ENCODE peak calls at places on chromosomes 12 and 14, in seven cellular contexts. One of them, this sample, is unnamed.

GRCh38 chr14:101681795-101682194 is 79.7 kb upstream of the PPP2R5C start:
- DNase-seq in T follicular helper cell: no peak
- DNase-seq in AG10803: no peak
- DNase-seq in HFFc6: no peak
- DNase-seq in epithelial cell of prostate: no peak
- DNase-seq in activated gamma-delta T cell treated with Interleukin-2 at 50 U/mL for 16 hours: no peak
- DNase-seq in T1000: no peak
- DNase-seq in this sample: no peak

GRCh38 chr14:28777773-28778606 is 11.4 kb downstream of the FOXG1 start:
- DNase-seq in T follicular helper cell: no peak
- DNase-seq in AG10803: no peak
- DNase-seq in HFFc6: no peak
- DNase-seq in epithelial cell of prostate: no peak
- DNase-seq in activated gamma-delta T cell treated with Interleukin-2 at 50 U/mL for 16 hours: no peak
- DNase-seq in T1000: no peak
- DNase-seq in this sample: no peak

GRCh38 chr12:103751171-103751570 is 89.9 kb downstream of the NT5DC3 start:
- DNase-seq in T follicular helper cell: no peak
- DNase-seq in AG10803: no peak
- DNase-seq in HFFc6: no peak
- DNase-seq in epithelial cell of prostate: no peak
- DNase-seq in activated gamma-delta T cell treated with Interleukin-2 at 50 U/mL for 16 hours: no peak
- DNase-seq in T1000: no peak
- DNase-seq in this sample: no peak

GRCh38 chr14:35159742-35160409 is 37.5 kb downstream of the PRORP start:
- DNase-seq in T follicular helper cell: no peak
- DNase-seq in AG10803: peak
- DNase-seq in HFFc6: peak
- DNase-seq in epithelial cell of prostate: peak
- DNase-seq in activated gamma-delta T cell treated with Interleukin-2 at 50 U/mL for 16 hours: no peak
- DNase-seq in T1000: no peak
- DNase-seq in this sample: peak

GRCh38 chr14:60637490-60638452 is 11.5 kb downstream of the SIX1 start:
- DNase-seq in T follicular helper cell: no peak
- DNase-seq in AG10803: peak
- DNase-seq in HFFc6: no peak
- DNase-seq in epithelial cell of prostate: no peak
- DNase-seq in activated gamma-delta T cell treated with Interleukin-2 at 50 U/mL for 16 hours: no peak
- DNase-seq in T1000: no peak
- DNase-seq in this sample: peak

GRCh38 chr14:91971188-91971778 is 23.8 kb upstream of the FBLN5 start:
- DNase-seq in T follicular helper cell: no peak
- DNase-seq in AG10803: no peak
- DNase-seq in HFFc6: no peak
- DNase-seq in epithelial cell of prostate: no peak
- DNase-seq in activated gamma-delta T cell treated with Interleukin-2 at 50 U/mL for 16 hours: no peak
- DNase-seq in T1000: no peak
- DNase-seq in this sample: no peak

GRCh38 chr12:1575799-1576401 is 18.5 kb downstream of the FBXL14 start:
- DNase-seq in T follicular helper cell: no peak
- DNase-seq in AG10803: peak
- DNase-seq in HFFc6: no peak
- DNase-seq in epithelial cell of prostate: no peak
- DNase-seq in activated gamma-delta T cell treated with Interleukin-2 at 50 U/mL for 16 hours: no peak
- DNase-seq in T1000: no peak
- DNase-seq in this sample: peak

GRCh38 chr12:12399906-12400305 is 43.0 kb downstream of the BORCS5 start:
- DNase-seq in T follicular helper cell: no peak
- DNase-seq in AG10803: no peak
- DNase-seq in HFFc6: no peak
- DNase-seq in epithelial cell of prostate: no peak
- DNase-seq in activated gamma-delta T cell treated with Interleukin-2 at 50 U/mL for 16 hours: no peak
- DNase-seq in T1000: no peak
- DNase-seq in this sample: peak

GRCh38 chr12:48351022-48351708 is 446 bp upstream of the ZNF641 start:
- DNase-seq in T follicular helper cell: no peak
- DNase-seq in AG10803: peak
- DNase-seq in HFFc6: peak
- DNase-seq in epithelial cell of prostate: no peak
- DNase-seq in activated gamma-delta T cell treated with Interleukin-2 at 50 U/mL for 16 hours: no peak
- DNase-seq in T1000: no peak
- DNase-seq in this sample: peak

GRCh38 chr14:93729993-93730392 is 58.3 kb downstream of the PRIMA1 start:
- DNase-seq in T follicular helper cell: no peak
- DNase-seq in AG10803: no peak
- DNase-seq in HFFc6: no peak
- DNase-seq in epithelial cell of prostate: peak
- DNase-seq in activated gamma-delta T cell treated with Interleukin-2 at 50 U/mL for 16 hours: no peak
- DNase-seq in T1000: no peak
- DNase-seq in this sample: no peak

GRCh38 chr12:107318804-107319535 is 225.6 kb upstream of the CRY1 start:
- DNase-seq in T follicular helper cell: no peak
- DNase-seq in AG10803: peak
- DNase-seq in HFFc6: no peak
- DNase-seq in epithelial cell of prostate: no peak
- DNase-seq in activated gamma-delta T cell treated with Interleukin-2 at 50 U/mL for 16 hours: no peak
- DNase-seq in T1000: no peak
- DNase-seq in this sample: peak

GRCh38 chr14:22339277-22339676 is 249.7 kb downstream of the DAD1 start:
- DNase-seq in T follicular helper cell: no peak
- DNase-seq in AG10803: peak
- DNase-seq in HFFc6: no peak
- DNase-seq in epithelial cell of prostate: no peak
- DNase-seq in activated gamma-delta T cell treated with Interleukin-2 at 50 U/mL for 16 hours: no peak
- DNase-seq in T1000: no peak
- DNase-seq in this sample: peak

GRCh38 chr12:106747973-106748436 is 26.5 kb upstream of the RIC8B start:
- DNase-seq in T follicular helper cell: no peak
- DNase-seq in AG10803: no peak
- DNase-seq in HFFc6: no peak
- DNase-seq in epithelial cell of prostate: no peak
- DNase-seq in activated gamma-delta T cell treated with Interleukin-2 at 50 U/mL for 16 hours: peak
- DNase-seq in T1000: no peak
- DNase-seq in this sample: no peak

GRCh38 chr12:55727643-55728184 is 1.1 kb downstream of the CD63 start:
- DNase-seq in T follicular helper cell: no peak
- DNase-seq in AG10803: no peak
- DNase-seq in HFFc6: peak
- DNase-seq in epithelial cell of prostate: no peak
- DNase-seq in activated gamma-delta T cell treated with Interleukin-2 at 50 U/mL for 16 hours: no peak
- DNase-seq in T1000: peak
- DNase-seq in this sample: peak

GRCh38 chr12:111753144-111753881 is 13.4 kb upstream of the ALDH2 start:
- DNase-seq in T follicular helper cell: no peak
- DNase-seq in AG10803: peak
- DNase-seq in HFFc6: no peak
- DNase-seq in epithelial cell of prostate: no peak
- DNase-seq in activated gamma-delta T cell treated with Interleukin-2 at 50 U/mL for 16 hours: no peak
- DNase-seq in T1000: no peak
- DNase-seq in this sample: peak

GRCh38 chr12:121789800-121790748 is 3.4 kb downstream of the RHOF start:
- DNase-seq in T follicular helper cell: peak
- DNase-seq in AG10803: no peak
- DNase-seq in HFFc6: no peak
- DNase-seq in epithelial cell of prostate: no peak
- DNase-seq in activated gamma-delta T cell treated with Interleukin-2 at 50 U/mL for 16 hours: peak
- DNase-seq in T1000: no peak
- DNase-seq in this sample: no peak

GRCh38 chr12:105221588-105222325 is 14.2 kb downstream of the APPL2 start:
- DNase-seq in T follicular helper cell: no peak
- DNase-seq in AG10803: no peak
- DNase-seq in HFFc6: no peak
- DNase-seq in epithelial cell of prostate: no peak
- DNase-seq in activated gamma-delta T cell treated with Interleukin-2 at 50 U/mL for 16 hours: no peak
- DNase-seq in T1000: no peak
- DNase-seq in this sample: no peak

GRCh38 chr12:98422809-98423208 is 92.6 kb upstream of the TMPO start:
- DNase-seq in T follicular helper cell: no peak
- DNase-seq in AG10803: no peak
- DNase-seq in HFFc6: no peak
- DNase-seq in epithelial cell of prostate: no peak
- DNase-seq in activated gamma-delta T cell treated with Interleukin-2 at 50 U/mL for 16 hours: no peak
- DNase-seq in T1000: no peak
- DNase-seq in this sample: no peak

GRCh38 chr12:70849265-70849960 is 71.1 kb downstream of the PTPRR start:
- DNase-seq in T follicular helper cell: no peak
- DNase-seq in AG10803: peak
- DNase-seq in HFFc6: no peak
- DNase-seq in epithelial cell of prostate: no peak
- DNase-seq in activated gamma-delta T cell treated with Interleukin-2 at 50 U/mL for 16 hours: no peak
- DNase-seq in T1000: no peak
- DNase-seq in this sample: peak

GRCh38 chr12:76698316-76698715 is 65.6 kb upstream of the ZDHHC17 start:
- DNase-seq in T follicular helper cell: no peak
- DNase-seq in AG10803: no peak
- DNase-seq in HFFc6: no peak
- DNase-seq in epithelial cell of prostate: no peak
- DNase-seq in activated gamma-delta T cell treated with Interleukin-2 at 50 U/mL for 16 hours: no peak
- DNase-seq in T1000: no peak
- DNase-seq in this sample: no peak

GRCh38 chr12:123643911-123644310 is 10.3 kb downstream of the GTF2H3 start:
- DNase-seq in T follicular helper cell: no peak
- DNase-seq in AG10803: no peak
- DNase-seq in HFFc6: no peak
- DNase-seq in epithelial cell of prostate: no peak
- DNase-seq in activated gamma-delta T cell treated with Interleukin-2 at 50 U/mL for 16 hours: no peak
- DNase-seq in T1000: no peak
- DNase-seq in this sample: no peak

GRCh38 chr14:63276016-63276415 is 42.7 kb downstream of the GPHB5 start:
- DNase-seq in T follicular helper cell: no peak
- DNase-seq in AG10803: no peak
- DNase-seq in HFFc6: no peak
- DNase-seq in epithelial cell of prostate: no peak
- DNase-seq in activated gamma-delta T cell treated with Interleukin-2 at 50 U/mL for 16 hours: no peak
- DNase-seq in T1000: no peak
- DNase-seq in this sample: no peak

GRCh38 chr12:31574803-31575573 is 15.9 kb downstream of the DENND5B start:
- DNase-seq in T follicular helper cell: no peak
- DNase-seq in AG10803: peak
- DNase-seq in HFFc6: no peak
- DNase-seq in epithelial cell of prostate: no peak
- DNase-seq in activated gamma-delta T cell treated with Interleukin-2 at 50 U/mL for 16 hours: no peak
- DNase-seq in T1000: no peak
- DNase-seq in this sample: peak

GRCh38 chr12:69495071-69495470 is 24.9 kb downstream of the FRS2 start:
- DNase-seq in T follicular helper cell: no peak
- DNase-seq in AG10803: no peak
- DNase-seq in HFFc6: no peak
- DNase-seq in epithelial cell of prostate: no peak
- DNase-seq in activated gamma-delta T cell treated with Interleukin-2 at 50 U/mL for 16 hours: no peak
- DNase-seq in T1000: no peak
- DNase-seq in this sample: peak

This sample was measured in fibroblast of the aortic adventitia.